ENCODE peak calls at places on chromosomes 1 and 21, in seven cellular contexts. T is T-cell; H is RWPE1; U is ELF-1; L is stimulated activated CD4-positive, alpha-beta T cell treated with anti-CD3 and anti-CD28 coated beads, Interleukin-4, amount 100 ng/mL, for 48 hours; D is cardiac fibroblast; R is ELR. P is an unnamed sample.
A peak's percentile ranks its signal among the peaks of the same experiment; 100 is the strongest.

GRCh38 chr1:118911571-118911970 is 76.6 kb downstream of the TBX15 start:
- DNase-seq in T (no peak), H (peak; percentile 5), U (no peak), L (no peak), D (no peak), R (no peak), P (peak; percentile 8)

GRCh38 chr1:244234009-244234643 is 183.0 kb downstream of the ZBTB18 start:
- DNase-seq in T (no peak), H (no peak), U (peak; percentile 25), L (no peak), D (no peak), R (no peak), P (no peak)

GRCh38 chr1:3454811-3455618 is 550 bp downstream of the ARHGEF16 start:
- DNase-seq in T (peak; percentile 17), H (peak; percentile 41), U (peak; percentile 53), L (no peak), D (no peak), R (peak; percentile 24), P (no peak)

GRCh38 chr1:213656482-213656881 is 331.3 kb upstream of the PROX1 start:
- DNase-seq in T (no peak), H (no peak), U (no peak), L (no peak), D (no peak), R (no peak), P (no peak)

GRCh38 chr1:89576016-89576415 is 51.4 kb downstream of the LRRC8B start:
- DNase-seq in T (no peak), H (no peak), U (no peak), L (no peak), D (no peak), R (no peak), P (no peak)

GRCh38 chr1:20726932-20727745 is 5.4 kb downstream of the SH2D5 start:
- DNase-seq in T (no peak), H (no peak), U (no peak), L (no peak), D (no peak), R (no peak), P (no peak)

GRCh38 chr1:228334226-228334935 is 72.3 kb downstream of the TRIM11 start:
- DNase-seq in T (no peak), H (no peak), U (no peak), L (no peak), D (no peak), R (no peak), P (no peak)

GRCh38 chr1:219438386-219438785 is 174.5 kb downstream of the ZC3H11B start:
- DNase-seq in T (no peak), H (no peak), U (no peak), L (no peak), D (no peak), R (no peak), P (no peak)

GRCh38 chr1:45685308-45686080 is 839 bp downstream of the GPBP1L1 start:
- DNase-seq in T (no peak), H (no peak), U (no peak), L (no peak), D (peak; percentile 23), R (peak; percentile 46), P (no peak)

GRCh38 chr1:112818990-112819689 is 104.0 kb upstream of the PPM1J start:
- DNase-seq in T (no peak), H (no peak), U (no peak), L (no peak), D (peak; percentile 66), R (peak; percentile 82), P (no peak)

GRCh38 chr1:25549273-25550154 is 6.1 kb downstream of the LDLRAP1 start:
- DNase-seq in T (peak; percentile 45), H (peak; percentile 86), U (peak; percentile 32), L (peak; percentile 78), D (peak; percentile 62), R (peak; percentile 74), P (peak; percentile 82)

GRCh38 chr1:91744973-91745648 is 140.8 kb downstream of the TGFBR3 start:
- DNase-seq in T (no peak), H (no peak), U (no peak), L (no peak), D (no peak), R (no peak), P (no peak)

GRCh38 chr1:50474859-50475809 is 51.9 kb upstream of the DMRTA2 start:
- DNase-seq in T (no peak), H (peak; percentile 13), U (peak; percentile 42), L (no peak), D (peak; percentile 7), R (peak; percentile 28), P (peak; percentile 12)

GRCh38 chr21:41768371-41769042 is 1.7 kb upstream of the RIPK4 start:
- DNase-seq in T (peak; percentile 15), H (peak; percentile 70), U (peak; percentile 90), L (no peak), D (peak; percentile 70), R (peak; percentile 92), P (peak; percentile 87)

GRCh38 chr1:232393010-232393833 is 236.7 kb downstream of the SIPA1L2 start:
- DNase-seq in T (no peak), H (no peak), U (no peak), L (no peak), D (peak; percentile 9), R (no peak), P (no peak)

GRCh38 chr21:38048241-38048640 is 132.0 kb upstream of the KCNJ6 start:
- DNase-seq in T (no peak), H (no peak), U (no peak), L (no peak), D (no peak), R (no peak), P (no peak)

GRCh38 chr1:232471250-232471649 is 158.7 kb downstream of the SIPA1L2 start:
- DNase-seq in T (no peak), H (no peak), U (no peak), L (no peak), D (no peak), R (peak; percentile 71), P (peak; percentile 53)

GRCh38 chr1:222043444-222044292 is 301.8 kb upstream of the DUSP10 start:
- DNase-seq in T (no peak), H (no peak), U (peak; percentile 12), L (no peak), D (peak; percentile 98), R (peak; percentile 39), P (peak; percentile 68)

GRCh38 chr1:83929184-83929583 is 69.7 kb downstream of the TTLL7 start:
- DNase-seq in T (no peak), H (peak; percentile 8), U (no peak), L (no peak), D (peak; percentile 82), R (no peak), P (no peak)

GRCh38 chr1:201885531-201886075 is 3.1 kb upstream of the SHISA4 start:
- DNase-seq in T (no peak), H (peak; percentile 87), U (peak; percentile 78), L (no peak), D (peak; percentile 53), R (peak; percentile 68), P (peak; percentile 51)

GRCh38 chr1:27037518-27037917 is 24.9 kb upstream of the TENT5B start:
- DNase-seq in T (no peak), H (no peak), U (no peak), L (no peak), D (no peak), R (no peak), P (no peak)

GRCh38 chr1:18041685-18042355 is 65.8 kb upstream of the IGSF21 start:
- DNase-seq in T (no peak), H (no peak), U (peak; percentile 69), L (no peak), D (no peak), R (no peak), P (no peak)

GRCh38 chr1:168506204-168506819 is 37.5 kb downstream of the XCL2 start:
- DNase-seq in T (no peak), H (peak; percentile 77), U (no peak), L (no peak), D (peak; percentile 80), R (peak; percentile 89), P (peak; percentile 70)

GRCh38 chr1:201941420-201942128 is 4.8 kb downstream of the LMOD1 start:
- DNase-seq in T (no peak), H (no peak), U (peak; percentile 94), L (no peak), D (no peak), R (no peak), P (no peak)

GRCh38 chr1:200917291-200917817 is 22.7 kb downstream of the INAVA start:
- DNase-seq in T (no peak), H (peak; percentile 75), U (peak; percentile 26), L (no peak), D (no peak), R (no peak), P (peak; percentile 88)

GRCh38 chr1:46302091-46303037 is 1.1 kb downstream of the LRRC41 start:
- DNase-seq in T (peak; percentile 50), H (peak; percentile 51), U (peak; percentile 69), L (peak; percentile 34), D (peak; percentile 57), R (peak; percentile 59), P (no peak)

GRCh38 chr21:41396452-41397107 is 29.5 kb upstream of the MX1 start:
- DNase-seq in T (no peak), H (no peak), U (peak; percentile 74), L (no peak), D (no peak), R (no peak), P (peak; percentile 22)

GRCh38 chr1:208221291-208221622 is 22.9 kb downstream of the PLXNA2 start:
- DNase-seq in T (no peak), H (no peak), U (no peak), L (no peak), D (no peak), R (no peak), P (no peak)